ENCODE peak calls at places on chromosome 18, in eight cellular contexts. One of them, this sample, is unnamed.

GRCh38 chr18:79881695-79882094 is 69.8 kb downstream of the SLC66A2 start:
- DNase-seq in kidney glomerular epithelial cell: no peak
- DNase-seq in GM12878: no peak
- DNase-seq in IMR-90: no peak
- DNase-seq in GM12865: no peak
- DNase-seq in T-helper 2 cell: no peak
- DNase-seq in bronchial epithelial cell: no peak
- DNase-seq in ascending aorta: no peak
- DNase-seq in this sample: no peak

GRCh38 chr18:41526046-41526445 is 429.0 kb upstream of the PIK3C3 start:
- DNase-seq in T-helper 2 cell: no peak
- DNase-seq in ascending aorta: no peak
- DNase-seq in bronchial epithelial cell: no peak
- DNase-seq in GM12878: no peak
- DNase-seq in GM12865: no peak
- DNase-seq in IMR-90: no peak
- DNase-seq in kidney glomerular epithelial cell: no peak
- DNase-seq in this sample: no peak

GRCh38 chr18:44601447-44601846 is 79.2 kb upstream of the SETBP1 start:
- DNase-seq in T-helper 2 cell: no peak
- DNase-seq in GM12865: no peak
- DNase-seq in ascending aorta: no peak
- DNase-seq in GM12878: no peak
- DNase-seq in IMR-90: peak
- DNase-seq in bronchial epithelial cell: peak
- DNase-seq in kidney glomerular epithelial cell: peak
- DNase-seq in this sample: peak

GRCh38 chr18:51110073-51110797 is 80.2 kb downstream of the SMAD4 start:
- DNase-seq in IMR-90: peak
- DNase-seq in GM12878: no peak
- DNase-seq in bronchial epithelial cell: no peak
- DNase-seq in ascending aorta: no peak
- DNase-seq in T-helper 2 cell: peak
- DNase-seq in kidney glomerular epithelial cell: peak
- DNase-seq in GM12865: peak
- DNase-seq in this sample: peak

GRCh38 chr18:79940814-79941472 is 10.5 kb downstream of the SLC66A2 start:
- DNase-seq in GM12865: no peak
- DNase-seq in T-helper 2 cell: no peak
- DNase-seq in GM12878: no peak
- DNase-seq in ascending aorta: peak
- DNase-seq in kidney glomerular epithelial cell: no peak
- DNase-seq in bronchial epithelial cell: no peak
- DNase-seq in IMR-90: no peak
- DNase-seq in this sample: no peak

GRCh38 chr18:47120428-47120827 is 29.9 kb downstream of the HDHD2 start:
- DNase-seq in GM12865: peak
- DNase-seq in ascending aorta: no peak
- DNase-seq in T-helper 2 cell: no peak
- DNase-seq in kidney glomerular epithelial cell: no peak
- DNase-seq in IMR-90: no peak
- DNase-seq in bronchial epithelial cell: no peak
- DNase-seq in GM12878: peak
- DNase-seq in this sample: no peak

GRCh38 chr18:62131305-62131909 is 55.4 kb downstream of the PIGN start:
- DNase-seq in T-helper 2 cell: peak
- DNase-seq in GM12878: peak
- DNase-seq in bronchial epithelial cell: peak
- DNase-seq in kidney glomerular epithelial cell: peak
- DNase-seq in GM12865: peak
- DNase-seq in IMR-90: peak
- DNase-seq in ascending aorta: peak
- DNase-seq in this sample: peak

GRCh38 chr18:8721716-8722115 is 16.4 kb downstream of the MTCL1 start:
- DNase-seq in bronchial epithelial cell: peak
- DNase-seq in GM12865: no peak
- DNase-seq in IMR-90: peak
- DNase-seq in T-helper 2 cell: no peak
- DNase-seq in ascending aorta: no peak
- DNase-seq in kidney glomerular epithelial cell: peak
- DNase-seq in GM12878: no peak
- DNase-seq in this sample: peak

GRCh38 chr18:78741381-78742340 is 238.0 kb upstream of the SALL3 start:
- DNase-seq in GM12878: no peak
- DNase-seq in kidney glomerular epithelial cell: no peak
- DNase-seq in IMR-90: no peak
- DNase-seq in GM12865: no peak
- DNase-seq in bronchial epithelial cell: no peak
- DNase-seq in ascending aorta: peak
- DNase-seq in T-helper 2 cell: no peak
- DNase-seq in this sample: no peak

GRCh38 chr18:7684966-7685365 is 117.8 kb downstream of the PTPRM start:
- DNase-seq in bronchial epithelial cell: peak
- DNase-seq in GM12865: no peak
- DNase-seq in kidney glomerular epithelial cell: no peak
- DNase-seq in GM12878: no peak
- DNase-seq in T-helper 2 cell: no peak
- DNase-seq in IMR-90: no peak
- DNase-seq in ascending aorta: no peak
- DNase-seq in this sample: no peak

GRCh38 chr18:60413944-60414547 is 41.5 kb upstream of the MC4R start:
- DNase-seq in GM12878: no peak
- DNase-seq in T-helper 2 cell: no peak
- DNase-seq in kidney glomerular epithelial cell: no peak
- DNase-seq in IMR-90: peak
- DNase-seq in bronchial epithelial cell: peak
- DNase-seq in ascending aorta: no peak
- DNase-seq in GM12865: peak
- DNase-seq in this sample: peak

GRCh38 chr18:12520442-12520992 is 112.8 kb downstream of the PRELID3A start:
- DNase-seq in IMR-90: peak
- DNase-seq in bronchial epithelial cell: no peak
- DNase-seq in ascending aorta: no peak
- DNase-seq in T-helper 2 cell: no peak
- DNase-seq in kidney glomerular epithelial cell: peak
- DNase-seq in GM12878: no peak
- DNase-seq in GM12865: peak
- DNase-seq in this sample: no peak

This sample was measured in MCF 10A.